ENCODE peak calls at places on chromosomes 12 and 14, in eight cellular contexts. V, B, H, R, P, M, Y and J are unnamed samples.

GRCh38 chr12:129966086-129966640 is 62.3 kb upstream of the TMEM132D start:
- DNase-seq in V (no peak), B (no peak), H (no peak), R (no peak), P (no peak), M (no peak), Y (no peak), J (no peak)

GRCh38 chr12:112967858-112968257 is 10.5 kb upstream of the OAS2 start:
- DNase-seq in V (no peak), B (no peak), H (no peak), R (no peak), P (no peak), M (no peak), Y (no peak), J (no peak)

GRCh38 chr14:105075364-105076295 is 10.4 kb upstream of the GPR132 start:
- DNase-seq in V (peak; percentile 71), B (no peak), H (no peak), R (no peak), P (peak; percentile 21), M (peak; percentile 68), Y (no peak), J (no peak)

GRCh38 chr14:35158491-35158890 is 36.1 kb downstream of the PRORP start:
- DNase-seq in V (no peak), B (no peak), H (no peak), R (no peak), P (no peak), M (no peak), Y (no peak), J (no peak)

GRCh38 chr12:12608557-12608957 is 3.1 kb upstream of the CREBL2 start:
- DNase-seq in V (no peak), B (no peak), H (no peak), R (no peak), P (no peak), M (no peak), Y (no peak), J (no peak)

GRCh38 chr14:75282166-75282547 is 3.5 kb downstream of the FOS start:
- DNase-seq in V (no peak), B (peak; percentile 64), H (peak; percentile 89), R (no peak), P (no peak), M (no peak), Y (no peak), J (no peak)

GRCh38 chr12:51388066-51388799 is 3.0 kb downstream of the GALNT6 start:
- DNase-seq in V (no peak), B (peak; percentile 81), H (peak; percentile 79), R (peak; percentile 18), P (peak; percentile 25), M (no peak), Y (no peak), J (no peak)

GRCh38 chr12:123057505-123058265 is 77.2 kb downstream of the ARL6IP4 start:
- DNase-seq in V (no peak), B (no peak), H (no peak), R (no peak), P (no peak), M (no peak), Y (no peak), J (no peak)

GRCh38 chr14:70658899-70659298 is 17.2 kb downstream of the TTC9 start:
- DNase-seq in V (no peak), B (no peak), H (no peak), R (no peak), P (no peak), M (no peak), Y (no peak), J (no peak)

GRCh38 chr12:28350502-28350901 is 160.2 kb downstream of the CCDC91 start:
- DNase-seq in V (no peak), B (no peak), H (no peak), R (no peak), P (no peak), M (no peak), Y (no peak), J (no peak)

GRCh38 chr12:94621662-94622359 is 28.5 kb downstream of the TMCC3 start:
- DNase-seq in V (no peak), B (no peak), H (peak; percentile 100), R (no peak), P (no peak), M (no peak), Y (peak; percentile 61), J (peak; percentile 18)

GRCh38 chr12:124057691-124058090 is 84.7 kb downstream of the ZNF664 start:
- DNase-seq in V (no peak), B (no peak), H (no peak), R (no peak), P (no peak), M (no peak), Y (no peak), J (no peak)

GRCh38 chr14:24921903-24922302 is 128.0 kb downstream of the STXBP6 start:
- DNase-seq in V (no peak), B (peak; percentile 51), H (peak; percentile 8), R (no peak), P (no peak), M (no peak), Y (peak; percentile 16), J (peak; percentile 2)

GRCh38 chr12:104309446-104309993 is 6.0 kb downstream of the EID3 start:
- DNase-seq in V (no peak), B (no peak), H (no peak), R (no peak), P (no peak), M (no peak), Y (no peak), J (no peak)

GRCh38 chr12:122158700-122159285 is 15.2 kb downstream of the IL31 start:
- DNase-seq in V (no peak), B (no peak), H (peak; percentile 89), R (no peak), P (no peak), M (no peak), Y (no peak), J (no peak)

GRCh38 chr12:30000401-30000800 is 216.7 kb upstream of the TMTC1 start:
- DNase-seq in V (no peak), B (no peak), H (no peak), R (no peak), P (no peak), M (no peak), Y (peak; percentile 60), J (no peak)

GRCh38 chr14:34172477-34173368 is 221.8 kb upstream of the EGLN3 start:
- DNase-seq in V (no peak), B (no peak), H (no peak), R (no peak), P (no peak), M (no peak), Y (no peak), J (no peak)

GRCh38 chr14:103361868-103362267 is 23.3 kb upstream of the MARK3 start:
- DNase-seq in V (no peak), B (peak; percentile 93), H (peak; percentile 99), R (no peak), P (no peak), M (no peak), Y (peak; percentile 90), J (peak; percentile 68)

GRCh38 chr14:93733231-93733630 is 55.1 kb downstream of the PRIMA1 start:
- DNase-seq in V (no peak), B (no peak), H (no peak), R (no peak), P (no peak), M (no peak), Y (no peak), J (no peak)

GRCh38 chr12:94271351-94271750 is 123.0 kb downstream of the PLXNC1 start:
- DNase-seq in V (no peak), B (no peak), H (peak; percentile 11), R (no peak), P (no peak), M (no peak), Y (no peak), J (no peak)

GRCh38 chr12:68933564-68933893 is 558 bp upstream of the CPM start:
- DNase-seq in V (no peak), B (no peak), H (no peak), R (peak; percentile 40), P (peak; percentile 56), M (peak; percentile 18), Y (no peak), J (no peak)

GRCh38 chr12:49969027-49969426 is 3.7 kb upstream of the AQP6 start:
- DNase-seq in V (no peak), B (no peak), H (no peak), R (peak; percentile 41), P (peak; percentile 43), M (no peak), Y (no peak), J (no peak)

GRCh38 chr12:14066021-14066420 is 84.6 kb upstream of the GRIN2B start:
- DNase-seq in V (no peak), B (no peak), H (peak; percentile 85), R (no peak), P (no peak), M (no peak), Y (no peak), J (no peak)

GRCh38 chr14:68910540-68910939 is 68.6 kb downstream of the ACTN1 start:
- DNase-seq in V (no peak), B (no peak), H (no peak), R (no peak), P (no peak), M (no peak), Y (no peak), J (peak; percentile 69)

GRCh38 chr14:80974338-80975078 is 19.1 kb downstream of the TSHR start:
- DNase-seq in V (no peak), B (peak; percentile 92), H (no peak), R (no peak), P (no peak), M (no peak), Y (no peak), J (no peak)